ENCODE peak calls at places on chromosomes 11 and 22, in four cellular contexts. H, J, L and T are unnamed samples.

GRCh38 chr11:12200359-12201015 is 90.1 kb downstream of the MICAL2 start:
- DNase-seq in H (no peak), J (no peak), L (no peak), T (no peak)

GRCh38 chr11:17845431-17845881 is 110.9 kb downstream of the KCNC1 start:
- DNase-seq in H (no peak), J (peak), L (peak), T (no peak)

GRCh38 chr11:67279589-67280340 is 9.3 kb upstream of the ANKRD13D start:
- DNase-seq in H (peak), J (no peak), L (no peak), T (no peak)

GRCh38 chr11:7252683-7253213 is 1.0 kb downstream of the SYT9 start:
- DNase-seq in H (no peak), J (no peak), L (no peak), T (no peak)

GRCh38 chr11:60305906-60306619 is 21.0 kb upstream of the MS4A6E start:
- DNase-seq in H (no peak), J (peak), L (no peak), T (peak)

GRCh38 chr11:133694701-133695100 is 150.6 kb downstream of the SPATA19 start:
- DNase-seq in H (no peak), J (no peak), L (no peak), T (no peak)

GRCh38 chr22:22520020-22520656 is at the start of gene ZNF280A:
- DNase-seq in H (no peak), J (no peak), L (no peak), T (no peak)

GRCh38 chr11:832529-833113 is at the start of gene CD151:
- DNase-seq in H (peak), J (peak), L (no peak), T (no peak)

GRCh38 chr11:14537134-14537599 is 17.0 kb upstream of the PSMA1 start:
- DNase-seq in H (peak), J (peak), L (no peak), T (no peak)

GRCh38 chr11:17528181-17528691 is 16.0 kb downstream of the USH1C start:
- DNase-seq in H (peak), J (peak), L (no peak), T (no peak)

GRCh38 chr22:23496445-23496833 is 83.7 kb downstream of the IGLL1 start:
- DNase-seq in H (no peak), J (no peak), L (no peak), T (no peak)

GRCh38 chr11:32400196-32400595 is 35.1 kb downstream of the WT1 start:
- DNase-seq in H (no peak), J (no peak), L (peak), T (no peak)

GRCh38 chr11:88555018-88555828 is 217.7 kb upstream of the CTSC start:
- DNase-seq in H (no peak), J (peak), L (peak), T (peak)

GRCh38 chr11:9825315-9825714 is 161.4 kb downstream of the SWAP70 start:
- DNase-seq in H (no peak), J (peak), L (no peak), T (no peak)

GRCh38 chr11:129374993-129375721 is 491 bp upstream of the BARX2 start:
- DNase-seq in H (peak), J (peak), L (no peak), T (no peak)

GRCh38 chr11:122322369-122322768 is 206.4 kb upstream of the BLID start:
- DNase-seq in H (no peak), J (no peak), L (no peak), T (no peak)

GRCh38 chr11:77821349-77821851 is 456 bp downstream of the AAMDC start:
- DNase-seq in H (peak), J (peak), L (no peak), T (no peak)

GRCh38 chr11:125166347-125166841 is 1.8 kb downstream of the PKNOX2 start:
- DNase-seq in H (no peak), J (no peak), L (no peak), T (no peak)

GRCh38 chr22:24429411-24430365 is 2.3 kb downstream of the ADORA2A start:
- DNase-seq in H (peak), J (peak), L (no peak), T (no peak)

GRCh38 chr22:26589367-26589844 is 526 bp downstream of the TPST2 start:
- DNase-seq in H (peak), J (peak), L (no peak), T (no peak)

GRCh38 chr22:26893034-26893710 is 235.8 kb downstream of the MIAT start:
- DNase-seq in H (no peak), J (no peak), L (no peak), T (no peak)

GRCh38 chr11:93020248-93021088 is 51.0 kb downstream of the MTNR1B start:
- DNase-seq in H (no peak), J (peak), L (peak), T (peak)

GRCh38 chr11:68076371-68077042 is 37.7 kb downstream of the TCIRG1 start:
- DNase-seq in H (no peak), J (no peak), L (no peak), T (no peak)

GRCh38 chr11:76524461-76524860 is 79.6 kb downstream of the EMSY start:
- DNase-seq in H (no peak), J (peak), L (no peak), T (no peak)

GRCh38 chr11:126755494-126755893 is 245.1 kb downstream of the KIRREL3 start:
- DNase-seq in H (no peak), J (no peak), L (no peak), T (no peak)

GRCh38 chr11:121524233-121524631 is 71.5 kb upstream of the SORL1-AS1 start:
- DNase-seq in H (no peak), J (no peak), L (no peak), T (no peak)

GRCh38 chr22:41348964-41349484 is 32.7 kb upstream of the TEF start:
- DNase-seq in H (no peak), J (no peak), L (no peak), T (no peak)

GRCh38 chr11:46248270-46249102 is 29.0 kb upstream of the CREB3L1 start:
- DNase-seq in H (no peak), J (peak), L (peak), T (peak)

GRCh38 chr22:30249049-30250038 is 2.8 kb upstream of the LIF start:
- DNase-seq in H (no peak), J (no peak), L (no peak), T (no peak)

GRCh38 chr11:3642071-3642951 is 519 bp upstream of the ART5 start:
- DNase-seq in H (peak), J (peak), L (peak), T (no peak)

GRCh38 chr11:114821626-114822025 is 143.3 kb downstream of the NXPE2 start:
- DNase-seq in H (no peak), J (peak), L (no peak), T (no peak)

GRCh38 chr22:19962909-19963806 is 21.5 kb upstream of the TXNRD2 start:
- DNase-seq in H (peak), J (peak), L (no peak), T (no peak)

GRCh38 chr11:86805873-86806310 is 5.5 kb downstream of the PRSS23 start:
- DNase-seq in H (no peak), J (peak), L (no peak), T (no peak)

GRCh38 chr11:86809561-86809960 is 9.2 kb downstream of the PRSS23 start:
- DNase-seq in H (no peak), J (no peak), L (no peak), T (no peak)

GRCh38 chr11:86807356-86807755 is 7.0 kb downstream of the PRSS23 start:
- DNase-seq in H (no peak), J (no peak), L (no peak), T (no peak)

GRCh38 chr11:86804871-86805415 is 4.6 kb downstream of the PRSS23 start:
- DNase-seq in H (no peak), J (no peak), L (no peak), T (no peak)

GRCh38 chr11:86806903-86807302 is 6.6 kb downstream of the PRSS23 start:
- DNase-seq in H (no peak), J (no peak), L (no peak), T (no peak)
- H3K4me3 ChIP-seq in H (no peak), J (no peak), L (no peak), T (no peak)

DNA sequence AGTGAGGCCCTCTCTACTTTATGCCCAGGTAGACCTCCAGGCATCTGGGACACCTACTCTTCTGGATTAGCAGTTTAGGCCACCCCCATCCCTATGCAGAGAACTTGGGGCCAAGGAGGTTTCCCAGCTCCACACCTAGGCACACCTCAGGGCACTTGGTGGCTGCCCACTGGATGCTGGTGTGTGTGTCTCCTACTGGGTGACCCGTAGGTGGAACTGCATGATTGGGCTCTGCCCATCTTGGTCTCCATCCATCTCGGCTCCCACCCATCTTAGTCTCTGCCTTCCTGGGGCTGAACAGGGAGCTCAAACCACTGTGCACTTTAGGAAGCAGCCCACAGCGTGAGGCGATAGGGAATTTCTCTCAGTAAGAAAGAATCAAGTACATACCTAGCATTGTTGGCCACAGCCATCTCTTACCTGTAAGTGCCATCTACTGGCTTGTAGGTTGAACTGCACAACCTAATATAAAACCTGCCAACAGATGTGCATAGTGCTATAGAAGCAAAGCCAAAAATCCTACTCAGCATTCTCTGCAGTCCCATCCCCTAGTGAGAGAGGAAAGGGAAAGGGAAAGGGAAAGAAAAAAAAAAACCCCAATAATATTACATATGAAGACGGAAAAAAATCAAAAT is 61.6 kb upstream of the PTPN5 start:
- DNase-seq in H (no peak), J (peak), L (no peak), T (peak)
- TF ChIP-seq CTCF in H (peak), J (peak), L (peak), T (peak)

GRCh38 chr11:44307340-44308099 is 2.4 kb downstream of the ALX4 start:
- DNase-seq in H (no peak), J (no peak), L (no peak), T (no peak)

GRCh38 chr11:44304091-44305084 is 5.6 kb downstream of the ALX4 start:
- DNase-seq in H (no peak), J (no peak), L (no peak), T (no peak)

GRCh38 chr11:44305149-44305642 is 4.7 kb downstream of the ALX4 start:
- DNase-seq in H (no peak), J (no peak), L (no peak), T (no peak)

GRCh38 chr11:44306469-44307244 is 3.3 kb downstream of the ALX4 start:
- DNase-seq in H (no peak), J (no peak), L (no peak), T (no peak)

GRCh38 chr11:44305643-44306468 is 4.1 kb downstream of the ALX4 start:
- DNase-seq in H (peak), J (no peak), L (no peak), T (no peak)
- H3K4me3 ChIP-seq in H (peak), J (no peak), L (peak), T (peak)

GRCh38 chr11:71240865-71241691 is 11.3 kb downstream of the SHANK2 start:
- DNase-seq in H (no peak), J (no peak), L (peak), T (peak)
- TF ChIP-seq CTCF in H (no peak), J (no peak), L (no peak), T (no peak)

GRCh38 chr11:106459135-106459534 is 381.7 kb downstream of the AASDHPPT start:
- DNase-seq in H (no peak), J (no peak), L (no peak), T (no peak)

GRCh38 chr11:106461839-106462545 is 384.5 kb downstream of the AASDHPPT start:
- DNase-seq in H (no peak), J (no peak), L (no peak), T (no peak)

GRCh38 chr11:106461148-106461547 is 383.7 kb downstream of the AASDHPPT start:
- DNase-seq in H (no peak), J (no peak), L (no peak), T (no peak)

GRCh38 chr11:106456651-106457050 is 379.2 kb downstream of the AASDHPPT start:
- DNase-seq in H (no peak), J (peak), L (no peak), T (no peak)

GRCh38 chr11:106457727-106458126 is 380.3 kb downstream of the AASDHPPT start:
- DNase-seq in H (no peak), J (peak), L (no peak), T (peak)
- H3K4me3 ChIP-seq in H (no peak), J (peak), L (no peak), T (no peak)

DNA sequence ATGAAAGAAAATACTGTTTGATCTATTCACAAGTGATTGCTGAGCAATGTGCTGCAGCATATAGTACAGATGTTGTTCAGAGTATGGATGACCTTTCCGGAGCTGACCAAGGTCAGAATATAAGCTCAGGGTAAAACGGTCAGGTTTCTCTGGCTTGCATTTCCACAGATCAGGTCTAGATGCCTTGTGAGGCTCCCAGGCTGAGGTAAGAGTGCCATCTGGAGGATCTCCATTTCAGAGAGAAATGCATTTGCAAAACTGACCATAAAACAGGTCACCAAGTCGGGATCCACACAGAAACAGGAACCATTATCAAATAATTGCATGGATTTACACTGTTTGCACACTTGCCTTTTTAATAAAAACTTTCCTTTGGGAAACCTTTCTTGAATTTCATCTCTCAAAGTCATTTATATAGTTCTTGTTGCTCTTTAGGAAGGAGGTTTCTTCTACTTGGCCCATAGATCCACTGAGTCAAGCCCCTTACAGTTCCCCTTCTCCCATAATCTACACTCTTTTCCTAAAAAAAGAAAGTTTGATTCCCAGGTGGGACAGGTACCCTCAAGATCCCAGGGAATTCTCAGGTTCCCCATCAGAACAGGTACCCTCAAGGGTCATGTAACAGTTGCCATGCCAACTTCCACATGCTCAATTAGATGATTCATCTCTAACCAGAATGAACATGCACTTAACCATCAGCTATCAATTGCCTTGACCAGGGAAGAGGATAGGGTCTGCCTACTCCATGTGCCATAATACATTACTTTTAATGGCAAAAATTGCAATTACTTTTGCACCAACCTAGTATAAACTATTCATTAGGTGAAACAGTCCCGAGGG is 25.0 kb upstream of the TMPRSS5 start:
- DNase-seq in H (peak), J (peak), L (peak), T (peak)
- TF ChIP-seq CTCF in H (peak), J (peak), L (peak), T (peak)

GRCh38 chr11:69540118-69541000 is 58.9 kb downstream of the LINC01488 start:
- DNase-seq in H (peak), J (peak), L (no peak), T (no peak)

GRCh38 chr11:69541001-69541285 is 59.5 kb downstream of the LINC01488 start:
- DNase-seq in H (peak), J (no peak), L (no peak), T (no peak)

GRCh38 chr11:69538840-69539239 is 57.4 kb downstream of the LINC01488 start:
- DNase-seq in H (no peak), J (no peak), L (no peak), T (no peak)

GRCh38 chr11:69537855-69538640 is 56.6 kb downstream of the LINC01488 start:
- DNase-seq in H (peak), J (no peak), L (no peak), T (no peak)

GRCh38 chr11:69539416-69540117 is 58.1 kb downstream of the LINC01488 start:
- DNase-seq in H (peak), J (no peak), L (no peak), T (no peak)
- H3K4me3 ChIP-seq in H (no peak), J (no peak), L (no peak), T (no peak)

DNA sequence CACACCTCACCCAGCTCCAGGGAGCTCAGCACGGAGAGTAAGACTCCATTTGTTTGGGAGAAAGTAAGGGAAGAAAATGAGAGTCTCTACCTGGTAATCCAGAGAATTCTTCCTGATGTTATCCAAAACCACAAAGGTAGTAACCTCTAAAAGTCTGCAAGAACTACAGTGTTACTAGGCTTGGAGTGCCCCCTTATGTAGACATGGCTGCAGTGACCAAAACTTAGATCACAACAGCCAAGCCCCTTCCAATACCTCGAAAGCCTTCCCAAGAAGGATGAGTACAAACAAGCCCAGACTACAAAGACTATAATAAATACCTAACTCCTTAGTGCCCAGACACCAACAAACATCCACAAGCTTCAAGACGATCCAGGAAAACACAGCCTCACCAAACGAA is 4.9 kb downstream of the UBE2L6 start:
- DNase-seq in H (no peak), J (peak), L (no peak), T (no peak)
- TF ChIP-seq CTCF in H (no peak), J (peak), L (no peak), T (no peak)